ENCODE peak calls at places on chromosomes 2 and 18, in six cellular contexts. X is A673; N is effector CD4-positive, alpha-beta T cell; O is GM12864; B is mesothelial cell of epicardium; Q is hypothalamus. Z is an unnamed sample.

GRCh38 chr18:56431551-56431950 is 206.8 kb downstream of the TXNL1 start:
- DNase-seq in N (no peak), B (no peak), O (no peak), X (no peak), Q (no peak), Z (no peak)

GRCh38 chr2:119808516-119809147 is 48.9 kb downstream of the PTPN4 start:
- DNase-seq in B (no peak), N (no peak), X (peak; percentile 21), O (no peak), Q (no peak), Z (no peak)

GRCh38 chr2:170929686-170930050 is 615 bp downstream of the GORASP2 start:
- DNase-seq in Q (no peak), X (peak; percentile 38), B (peak; percentile 68), O (no peak), N (peak; percentile 11), Z (no peak)

GRCh38 chr2:21643180-21643579 is 519.4 kb downstream of the TDRD15 start:
- DNase-seq in B (no peak), N (no peak), Q (no peak), X (no peak), O (no peak), Z (no peak)

GRCh38 chr2:64104944-64105343 is 39.3 kb downstream of the PELI1 start:
- DNase-seq in N (no peak), Q (no peak), X (no peak), O (no peak), B (no peak), Z (no peak)

GRCh38 chr2:209600257-209601180 is 171.1 kb upstream of the UNC80 start:
- DNase-seq in B (no peak), N (no peak), O (no peak), Q (no peak), X (peak; percentile 10), Z (no peak)

GRCh38 chr18:72672364-72673151 is 128.4 kb upstream of the CBLN2 start:
- DNase-seq in B (no peak), O (no peak), N (no peak), X (peak; percentile 66), Q (no peak), Z (peak; percentile 40)

GRCh38 chr18:55587341-55588000 is 521 bp downstream of the TCF4 start:
- DNase-seq in Q (no peak), B (no peak), N (no peak), X (peak; percentile 73), O (no peak), Z (no peak)

GRCh38 chr18:11868230-11868629 is 17.0 kb downstream of the CHMP1B start:
- DNase-seq in O (no peak), X (no peak), B (no peak), Q (no peak), N (no peak), Z (no peak)

GRCh38 chr2:50594233-50594632 is 437.7 kb downstream of the NRXN1 start:
- DNase-seq in B (no peak), X (peak; percentile 6), O (no peak), N (no peak), Q (no peak), Z (no peak)

GRCh38 chr2:214379227-214379626 is 31.6 kb upstream of the VWC2L start:
- DNase-seq in O (no peak), X (no peak), N (no peak), Q (no peak), B (no peak), Z (no peak)

GRCh38 chr2:7111626-7112025 is 194.4 kb downstream of the RNF144A start:
- DNase-seq in X (peak; percentile 21), N (no peak), O (no peak), Q (no peak), B (no peak), Z (no peak)

GRCh38 chr18:36247036-36247435 is 50.5 kb upstream of the FHOD3 start:
- DNase-seq in N (no peak), O (no peak), X (no peak), B (no peak), Q (no peak), Z (no peak)

GRCh38 chr18:58129019-58129374 is 85.0 kb downstream of the NEDD4L start:
- DNase-seq in X (no peak), B (no peak), N (no peak), Q (no peak), O (no peak), Z (no peak)

GRCh38 chr2:10759151-10759714 is 37.8 kb downstream of the ATP6V1C2 start:
- DNase-seq in Q (no peak), B (no peak), O (no peak), N (no peak), X (no peak), Z (no peak)

Z was measured in SK-N-MC.